ENCODE peak calls at places on chromosomes 4 and X, in four cellular contexts. One of them, this sample, is unnamed.

GRCh38 chr4:6568689-6569332 is 6.2 kb upstream of the MAN2B2 start:
- DNase-seq in CD4-positive, alpha-beta T cell: no peak
- DNase-seq in tibial artery: no peak
- DNase-seq in adrenal gland: no peak
- DNase-seq in this sample: peak; percentile 13

GRCh38 chrX:71994601-71995000 is 84.0 kb downstream of the NHSL2 start:
- DNase-seq in CD4-positive, alpha-beta T cell: no peak
- DNase-seq in tibial artery: no peak
- DNase-seq in adrenal gland: no peak
- DNase-seq in this sample: no peak

GRCh38 chrX:14920196-14920595 is 47.0 kb downstream of the MOSPD2 start:
- DNase-seq in tibial artery: no peak
- DNase-seq in CD4-positive, alpha-beta T cell: no peak
- DNase-seq in adrenal gland: no peak
- DNase-seq in this sample: no peak

GRCh38 chr4:26298198-26298950 is 22.4 kb upstream of the RBPJ start:
- DNase-seq in tibial artery: no peak
- DNase-seq in CD4-positive, alpha-beta T cell: no peak
- DNase-seq in adrenal gland: no peak
- DNase-seq in this sample: no peak

GRCh38 chr4:14928035-14928434 is 74.2 kb upstream of the CPEB2 start:
- DNase-seq in adrenal gland: no peak
- DNase-seq in CD4-positive, alpha-beta T cell: no peak
- DNase-seq in tibial artery: no peak
- DNase-seq in this sample: no peak

GRCh38 chr4:123517971-123518370 is 121.4 kb downstream of the SPRY1 start:
- DNase-seq in adrenal gland: no peak
- DNase-seq in CD4-positive, alpha-beta T cell: no peak
- DNase-seq in tibial artery: no peak
- DNase-seq in this sample: no peak

GRCh38 chr4:189162888-189163287 is 777.8 kb upstream of the FRG1 start:
- DNase-seq in adrenal gland: no peak
- DNase-seq in CD4-positive, alpha-beta T cell: no peak
- DNase-seq in tibial artery: no peak
- DNase-seq in this sample: no peak

GRCh38 chr4:176534566-176534965 is 214.8 kb downstream of the SPCS3 start:
- DNase-seq in tibial artery: no peak
- DNase-seq in adrenal gland: no peak
- DNase-seq in CD4-positive, alpha-beta T cell: no peak
- DNase-seq in this sample: no peak

GRCh38 chr4:26320159-26320452 is 708 bp upstream of the RBPJ start:
- DNase-seq in tibial artery: no peak
- DNase-seq in CD4-positive, alpha-beta T cell: no peak
- DNase-seq in adrenal gland: no peak
- DNase-seq in this sample: no peak

GRCh38 chr4:55323375-55323774 is 22.7 kb upstream of the SRD5A3 start:
- DNase-seq in CD4-positive, alpha-beta T cell: no peak
- DNase-seq in adrenal gland: no peak
- DNase-seq in tibial artery: no peak
- DNase-seq in this sample: no peak

GRCh38 chrX:10755477-10756334 is 135.3 kb upstream of the MID1 start:
- DNase-seq in CD4-positive, alpha-beta T cell: no peak
- DNase-seq in tibial artery: peak; percentile 20
- DNase-seq in adrenal gland: no peak
- DNase-seq in this sample: peak; percentile 63

GRCh38 chr4:169909897-169910296 is 116.3 kb downstream of the MFAP3L start:
- DNase-seq in CD4-positive, alpha-beta T cell: no peak
- DNase-seq in adrenal gland: no peak
- DNase-seq in tibial artery: no peak
- DNase-seq in this sample: no peak

GRCh38 chr4:159764343-159764952 is 661.6 kb downstream of the RAPGEF2 start:
- DNase-seq in CD4-positive, alpha-beta T cell: no peak
- DNase-seq in adrenal gland: peak; percentile 21
- DNase-seq in tibial artery: no peak
- DNase-seq in this sample: peak; percentile 64

GRCh38 chr4:130640583-130640982 is 1544.6 kb downstream of the C4orf33 start:
- DNase-seq in adrenal gland: no peak
- DNase-seq in CD4-positive, alpha-beta T cell: no peak
- DNase-seq in tibial artery: no peak
- DNase-seq in this sample: no peak

GRCh38 chrX:65035451-65035779 is 59.2 kb upstream of the ZC4H2 start:
- DNase-seq in tibial artery: peak; percentile 20
- DNase-seq in CD4-positive, alpha-beta T cell: no peak
- DNase-seq in adrenal gland: peak; percentile 22
- DNase-seq in this sample: peak; percentile 0

GRCh38 chr4:48247142-48247877 is 22.3 kb downstream of the TEC start:
- DNase-seq in tibial artery: no peak
- DNase-seq in CD4-positive, alpha-beta T cell: no peak
- DNase-seq in adrenal gland: no peak
- DNase-seq in this sample: no peak

GRCh38 chr4:84681488-84682274 is 98.8 kb downstream of the CDS1 start:
- DNase-seq in adrenal gland: no peak
- DNase-seq in CD4-positive, alpha-beta T cell: no peak
- DNase-seq in tibial artery: no peak
- DNase-seq in this sample: peak; percentile 19

GRCh38 chrX:118520206-118520857 is 24.7 kb downstream of the DOCK11 start:
- DNase-seq in tibial artery: no peak
- DNase-seq in adrenal gland: no peak
- DNase-seq in CD4-positive, alpha-beta T cell: no peak
- DNase-seq in this sample: no peak

GRCh38 chr4:176824645-176825366 is 32.1 kb upstream of the VEGFC start:
- DNase-seq in tibial artery: no peak
- DNase-seq in adrenal gland: no peak
- DNase-seq in CD4-positive, alpha-beta T cell: no peak
- DNase-seq in this sample: no peak

GRCh38 chr4:76659103-76659490 is 224.1 kb downstream of the SHROOM3 start:
- DNase-seq in tibial artery: no peak
- DNase-seq in adrenal gland: no peak
- DNase-seq in CD4-positive, alpha-beta T cell: no peak
- DNase-seq in this sample: no peak

GRCh38 chr4:96483308-96484030 is 643.6 kb downstream of the PDHA2 start:
- DNase-seq in tibial artery: no peak
- DNase-seq in CD4-positive, alpha-beta T cell: no peak
- DNase-seq in adrenal gland: no peak
- DNase-seq in this sample: no peak

GRCh38 chrX:69504626-69505612 is 793 bp downstream of the NALF2 start:
- DNase-seq in CD4-positive, alpha-beta T cell: no peak
- DNase-seq in tibial artery: no peak
- DNase-seq in adrenal gland: no peak
- DNase-seq in this sample: no peak
- H3K27ac ChIP-seq in CD4-positive, alpha-beta T cell: no peak overlapping the region
- H3K27ac ChIP-seq in tibial artery: no peak overlapping the region
- H3K27ac ChIP-seq in adrenal gland: no peak overlapping the region
- H3K27ac ChIP-seq in this sample: no peak overlapping the region

GRCh38 chr4:158219623-158220022 is 9.3 kb downstream of the TMEM144 start:
- DNase-seq in tibial artery: no peak
- DNase-seq in adrenal gland: no peak
- DNase-seq in CD4-positive, alpha-beta T cell: no peak
- DNase-seq in this sample: no peak
- H3K27ac ChIP-seq in tibial artery: no peak overlapping the region
- H3K27ac ChIP-seq in adrenal gland: no peak overlapping the region
- H3K27ac ChIP-seq in CD4-positive, alpha-beta T cell: no peak overlapping the region
- H3K27ac ChIP-seq in this sample: no peak overlapping the region

GRCh38 chr4:73479323-73479722 is 2.2 kb upstream of the AFM start:
- DNase-seq in CD4-positive, alpha-beta T cell: no peak
- DNase-seq in tibial artery: no peak
- DNase-seq in adrenal gland: no peak
- DNase-seq in this sample: no peak
- H3K27ac ChIP-seq in CD4-positive, alpha-beta T cell: no peak overlapping the region
- H3K27ac ChIP-seq in tibial artery: no peak overlapping the region
- H3K27ac ChIP-seq in adrenal gland: no peak overlapping the region
- H3K27ac ChIP-seq in this sample: no peak overlapping the region

GRCh38 chrX:88988796-88989195 is 241.8 kb downstream of the CPXCR1 start:
- DNase-seq in CD4-positive, alpha-beta T cell: no peak
- DNase-seq in adrenal gland: no peak
- DNase-seq in tibial artery: no peak
- DNase-seq in this sample: no peak
- H3K27ac ChIP-seq in CD4-positive, alpha-beta T cell: no peak overlapping the region
- H3K27ac ChIP-seq in adrenal gland: no peak overlapping the region
- H3K27ac ChIP-seq in tibial artery: no peak overlapping the region
- H3K27ac ChIP-seq in this sample: no peak overlapping the region

GRCh38 chrX:23745786-23746185 is 2.7 kb upstream of the ACOT9 start:
- DNase-seq in tibial artery: no peak
- DNase-seq in adrenal gland: no peak
- DNase-seq in CD4-positive, alpha-beta T cell: no peak
- DNase-seq in this sample: no peak

GRCh38 chrX:23737413-23737812 is 5.7 kb downstream of the ACOT9 start:
- DNase-seq in adrenal gland: no peak
- DNase-seq in CD4-positive, alpha-beta T cell: no peak
- DNase-seq in tibial artery: no peak
- DNase-seq in this sample: no peak

GRCh38 chrX:23742174-23742692 is 843 bp downstream of the ACOT9 start:
- DNase-seq in tibial artery: peak; percentile 28
- DNase-seq in CD4-positive, alpha-beta T cell: no peak
- DNase-seq in adrenal gland: peak; percentile 28
- DNase-seq in this sample: peak; percentile 36

DNA sequence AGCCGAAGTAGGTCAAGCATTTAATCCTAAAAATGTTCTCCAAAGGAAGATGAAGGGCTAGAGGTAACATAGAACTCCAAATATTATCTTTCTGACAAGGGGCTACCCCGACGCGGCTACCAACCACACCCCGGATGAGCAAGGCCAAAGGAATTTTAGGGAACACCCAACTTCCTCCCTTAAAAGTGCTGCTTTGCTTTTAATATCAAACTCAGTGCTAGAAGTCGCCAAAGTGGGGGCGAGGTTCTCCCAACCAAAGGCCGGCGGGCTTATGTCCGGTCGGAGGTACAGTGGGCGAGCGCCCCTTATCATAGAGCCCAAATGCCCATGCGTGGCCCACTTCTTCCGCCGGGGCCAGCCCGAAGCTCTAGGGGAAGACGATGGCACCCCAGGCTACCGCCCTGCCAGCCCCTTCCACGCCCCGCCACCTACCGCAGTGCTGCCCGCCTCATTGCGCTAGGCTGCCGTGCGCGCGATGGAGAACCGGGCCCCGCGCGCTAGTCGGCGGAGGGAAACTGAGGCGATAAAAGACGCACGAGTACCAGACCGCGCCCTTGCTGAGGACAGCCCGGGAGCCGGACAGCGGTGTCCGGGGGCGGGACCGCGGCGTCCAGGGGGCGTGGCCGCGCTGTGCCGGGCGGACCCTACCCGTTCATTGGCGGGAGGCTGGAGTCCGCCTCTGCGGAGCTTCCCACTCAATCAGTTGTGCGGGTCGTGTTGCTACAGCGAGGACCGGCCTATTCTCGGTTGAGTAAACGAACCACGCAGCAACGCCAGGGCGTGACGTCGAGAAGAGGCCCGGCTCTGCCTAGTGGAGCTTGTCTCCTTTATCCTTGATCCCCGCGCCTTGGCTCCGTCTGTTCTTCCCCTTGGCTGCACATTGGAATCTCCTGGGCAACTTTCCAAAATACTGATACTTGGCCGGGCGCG is at the start of gene ACOT9:
- DNase-seq in tibial artery: peak; percentile 93
- DNase-seq in adrenal gland: peak; percentile 89
- DNase-seq in CD4-positive, alpha-beta T cell: peak; percentile 29
- DNase-seq in this sample: peak; percentile 93
- H3K27ac ChIP-seq in tibial artery: peak within 1 kb of the TSS; percentile 85
- H3K27ac ChIP-seq in adrenal gland: peak within 1 kb of the TSS; percentile 84
- H3K27ac ChIP-seq in CD4-positive, alpha-beta T cell: no peak within 1 kb of the TSS
- H3K27ac ChIP-seq in this sample: peak within 1 kb of the TSS; percentile 23

This sample was measured in trophoblast cell.